ENCODE peak calls at places on chromosome 14, in six cellular contexts. U is HS-27A, Q is HT1080, M is nucleus accumbens, K is H4, Z is sciatic nerve. Y is an unnamed sample.

GRCh38 chr14:89807905-89808304 is 146.6 kb downstream of the EFCAB11 start:
- DNase-seq in U (no peak), Q (no peak), M (no peak), K (no peak), Z (no peak), Y (no peak)

GRCh38 chr14:33754264-33754663 is 196.6 kb downstream of the EGLN3 start:
- DNase-seq in U (peak; percentile 40), Q (peak; percentile 37), M (no peak), K (no peak), Z (no peak), Y (no peak)

GRCh38 chr14:28375295-28375694 is 391.3 kb upstream of the FOXG1 start:
- DNase-seq in U (peak; percentile 36), Q (peak; percentile 28), M (no peak), K (peak; percentile 6), Z (no peak), Y (no peak)

GRCh38 chr14:63051966-63052365 is 6.7 kb upstream of the KCNH5 start:
- DNase-seq in U (no peak), Q (peak; percentile 28), M (no peak), K (no peak), Z (no peak), Y (no peak)

GRCh38 chr14:85187521-85187920 is 342.4 kb upstream of the FLRT2 start:
- DNase-seq in U (no peak), Q (peak; percentile 35), M (no peak), K (peak; percentile 11), Z (no peak), Y (no peak)

GRCh38 chr14:105602243-105602750 is 75.9 kb downstream of the TMEM121 start:
- DNase-seq in U (no peak), Q (no peak), M (no peak), K (no peak), Z (no peak), Y (no peak)

GRCh38 chr14:78746086-78746595 is 576.0 kb downstream of the NRXN3 start:
- DNase-seq in U (no peak), Q (no peak), M (no peak), K (no peak), Z (no peak), Y (no peak)

GRCh38 chr14:77862154-77862783 is 62.4 kb downstream of the ADCK1 start:
- DNase-seq in U (peak; percentile 17), Q (peak; percentile 45), M (peak; percentile 69), K (peak; percentile 47), Z (peak; percentile 89), Y (no peak)

GRCh38 chr14:89171628-89172027 is 245.4 kb downstream of the FOXN3 start:
- DNase-seq in U (no peak), Q (no peak), M (no peak), K (no peak), Z (no peak), Y (no peak)

GRCh38 chr14:66281036-66281776 is 205.0 kb upstream of the CCDC196 start:
- DNase-seq in U (no peak), Q (no peak), M (no peak), K (no peak), Z (peak; percentile 59), Y (no peak)

GRCh38 chr14:68365228-68365627 is 427.6 kb downstream of the ZFP36L1 start:
- DNase-seq in U (no peak), Q (peak; percentile 65), M (no peak), K (no peak), Z (no peak), Y (peak; percentile 28)

GRCh38 chr14:68386950-68387779 is 405.7 kb downstream of the ZFP36L1 start:
- DNase-seq in U (no peak), Q (no peak), M (no peak), K (peak; percentile 25), Z (no peak), Y (no peak)

GRCh38 chr14:60106341-60106740 is 14.6 kb downstream of the PCNX4 start:
- DNase-seq in U (no peak), Q (peak; percentile 23), M (no peak), K (no peak), Z (no peak), Y (no peak)

GRCh38 chr14:71728386-71728785 is 203.8 kb upstream of the RGS6 start:
- DNase-seq in U (no peak), Q (no peak), M (no peak), K (no peak), Z (no peak), Y (no peak)

GRCh38 chr14:23670489-23670888 is 34.3 kb downstream of the DHRS2 start:
- DNase-seq in U (no peak), Q (no peak), M (no peak), K (no peak), Z (no peak), Y (no peak)

GRCh38 chr14:64717870-64718269 is 13.6 kb downstream of the PLEKHG3 start:
- DNase-seq in U (no peak), Q (no peak), M (no peak), K (no peak), Z (peak; percentile 58), Y (no peak)

GRCh38 chr14:51735851-51736250 is 84.1 kb downstream of the FRMD6 start:
- DNase-seq in U (no peak), Q (no peak), M (no peak), K (peak; percentile 11), Z (no peak), Y (no peak)

GRCh38 chr14:95452176-95452889 is 64.1 kb downstream of the SYNE3 start:
- DNase-seq in U (no peak), Q (peak; percentile 11), M (no peak), K (no peak), Z (no peak), Y (no peak)

GRCh38 chr14:72665259-72665658 is 228.6 kb downstream of the DPF3 start:
- DNase-seq in U (peak; percentile 96), Q (peak; percentile 99), M (no peak), K (peak; percentile 64), Z (no peak), Y (peak; percentile 99)

GRCh38 chr14:100815478-100816285 is 10.2 kb upstream of the MEG3 start:
- DNase-seq in U (no peak), Q (peak; percentile 44), M (no peak), K (peak; percentile 48), Z (no peak), Y (no peak)

GRCh38 chr14:68619805-68620574 is 172.9 kb downstream of the ZFP36L1 start:
- DNase-seq in U (peak; percentile 30), Q (peak; percentile 62), M (no peak), K (no peak), Z (no peak), Y (no peak)

GRCh38 chr14:71236430-71236829 is 329.2 kb downstream of the PCNX1 start:
- DNase-seq in U (no peak), Q (no peak), M (no peak), K (no peak), Z (no peak), Y (no peak)

GRCh38 chr14:92589213-92589852 is 75.8 kb downstream of the RIN3 start:
- DNase-seq in U (no peak), Q (no peak), M (no peak), K (peak; percentile 23), Z (peak; percentile 39), Y (no peak)

GRCh38 chr14:68397827-68398226 is 395.0 kb downstream of the ZFP36L1 start:
- DNase-seq in U (no peak), Q (no peak), M (no peak), K (peak; percentile 15), Z (no peak), Y (no peak)

GRCh38 chr14:35553808-35554207 is 19.8 kb downstream of the INSM2 start:
- DNase-seq in U (peak; percentile 55), Q (peak; percentile 42), M (no peak), K (no peak), Z (no peak), Y (peak; percentile 45)

GRCh38 chr14:78758333-78758732 is 588.2 kb downstream of the NRXN3 start:
- DNase-seq in U (no peak), Q (peak; percentile 50), M (no peak), K (peak; percentile 9), Z (no peak), Y (no peak)

GRCh38 chr14:89178376-89178775 is 238.7 kb downstream of the FOXN3 start:
- DNase-seq in U (no peak), Q (no peak), M (no peak), K (no peak), Z (no peak), Y (no peak)

Y was measured in HS-5.